ENCODE peak calls at places on chromosomes 5 and 9, in seven cellular contexts. O is fibroblast of lung, V is neural progenitor cell, B is HCT116, S is mammary epithelial cell, G is H9, U is GM23248. T is an unnamed sample. For H3K79me2, the result is how much of the 10 kb centered on the place peaks cover.

GRCh38 chr5:59724482-59725392 is 168.8 kb downstream of the PDE4D start:
- DNase-seq in O (peak), B (peak), U (peak), V (peak), S (peak), G (peak), T (no peak)

GRCh38 chr9:91824591-91825339 is 125.3 kb downstream of the ROR2 start:
- DNase-seq in B (no peak), O (no peak), S (no peak), G (no peak), U (peak), V (no peak), T (no peak)

GRCh38 chr5:95543017-95543705 is 11.6 kb downstream of the SKIC3 start:
- DNase-seq in S (peak), O (no peak), V (no peak), U (no peak), G (no peak), B (no peak), T (no peak)

GRCh38 chr9:114484854-114485443 is 20.3 kb downstream of the WHRN start:
- DNase-seq in S (peak), O (peak), U (peak), B (peak), V (no peak), G (no peak), T (peak)

GRCh38 chr5:69528015-69528414 is 32.0 kb upstream of the GTF2H2C start:
- DNase-seq in V (no peak), B (peak), U (no peak), O (no peak), S (peak), G (no peak), T (no peak)

GRCh38 chr5:172336264-172336663 is 52.7 kb upstream of the UBTD2 start:
- DNase-seq in O (no peak), S (no peak), V (no peak), G (no peak), U (no peak), B (no peak), T (no peak)

GRCh38 chr5:148374693-148375360 is 8.9 kb upstream of the FBXO38 start:
- DNase-seq in O (peak), S (peak), G (peak), V (peak), U (peak), B (peak), T (peak)

GRCh38 chr5:139893873-139894272 is 98.3 kb downstream of the PSD2 start:
- DNase-seq in U (no peak), G (no peak), V (no peak), B (no peak), O (no peak), S (no peak), T (no peak)

GRCh38 chr5:178651046-178651810 is 24.4 kb upstream of the CLK4 start:
- DNase-seq in U (peak), S (peak), V (no peak), B (no peak), O (peak), G (no peak), T (no peak)

GRCh38 chr9:137757613-137758029 is 120.0 kb upstream of the CACNA1B start:
- DNase-seq in U (peak), O (peak), G (no peak), S (peak), B (peak), V (no peak), T (no peak)

GRCh38 chr5:89279458-89280036 is 396.6 kb upstream of the MEF2C start:
- DNase-seq in G (no peak), S (no peak), U (no peak), O (peak), B (no peak), V (no peak), T (no peak)

GRCh38 chr9:89999176-89999533 is 394.3 kb downstream of the GADD45G start:
- DNase-seq in G (no peak), S (peak), B (no peak), V (no peak), O (no peak), U (no peak), T (no peak)

GRCh38 chr9:123003467-123003866 is 30.0 kb upstream of the GPR21 start:
- DNase-seq in S (no peak), U (peak), B (no peak), O (peak), V (no peak), G (no peak), T (no peak)

GRCh38 chr5:149386166-149386565 is 7.1 kb upstream of the IL17B start:
- DNase-seq in U (no peak), G (no peak), V (no peak), O (no peak), S (no peak), B (no peak), T (no peak)

GRCh38 chr5:95759634-95760033 is 28.5 kb downstream of the RHOBTB3 start:
- DNase-seq in G (no peak), V (no peak), S (no peak), B (no peak), U (peak), O (peak), T (no peak)

GRCh38 chr5:98308231-98308630 is 465.2 kb upstream of the RGMB start:
- DNase-seq in G (no peak), O (no peak), U (no peak), S (no peak), B (no peak), V (no peak), T (no peak)

GRCh38 chr9:128081052-128081451 is 13.0 kb downstream of the SLC25A25 start:
- DNase-seq in B (no peak), S (no peak), V (peak), G (no peak), U (peak), O (peak), T (no peak)

GRCh38 chr5:111563041-111563822 is 50.9 kb upstream of the STARD4 start:
- DNase-seq in B (no peak), V (no peak), O (peak), U (peak), S (no peak), G (no peak), T (no peak)

GRCh38 chr9:89042984-89043383 is 51.7 kb downstream of the S1PR3 start:
- DNase-seq in V (no peak), G (no peak), S (no peak), U (no peak), O (no peak), B (no peak), T (no peak)

GRCh38 chr5:6615416-6615815 is 17.4 kb downstream of the NSUN2 start:
- DNase-seq in G (no peak), O (no peak), S (no peak), B (no peak), U (no peak), V (no peak), T (no peak)

GRCh38 chr9:87088192-87088591 is 140.9 kb upstream of the GAS1 start:
- DNase-seq in B (no peak), U (no peak), V (no peak), G (no peak), S (no peak), O (no peak), T (no peak)

GRCh38 chr5:76954383-76954763 is 1.5 kb downstream of the CRHBP start:
- DNase-seq in G (no peak), B (no peak), V (peak), O (no peak), S (no peak), U (no peak), T (no peak)

GRCh38 chr9:126788046-126788445 is 16.8 kb upstream of the ZBTB43 start:
- DNase-seq in S (no peak), V (no peak), O (no peak), B (no peak), G (no peak), U (no peak), T (no peak)

GRCh38 chr9:127183814-127184582 is 61.6 kb upstream of the ANGPTL2 start:
- DNase-seq in O (no peak), U (peak), G (no peak), S (no peak), B (no peak), V (no peak), T (no peak)

GRCh38 chr5:15573594-15573993 is 73.6 kb downstream of the FBXL7 start:
- DNase-seq in S (no peak), O (peak), G (no peak), U (no peak), B (no peak), V (no peak), T (no peak)

GRCh38 chr5:99747342-99747741 is 787.8 kb upstream of the FAM174A start:
- DNase-seq in O (no peak), V (no peak), G (no peak), U (no peak), B (no peak), S (no peak), T (no peak)
- H3K79me2 ChIP-seq in O (under half), V (under half), G (under half), U (under half), B (under half), S (under half), T (under half)

GRCh38 chr5:167643616-167644015 is 647.8 kb upstream of the WWC1 start:
- DNase-seq in O (peak), S (no peak), V (no peak), U (peak), B (no peak), G (no peak), T (no peak)
- H3K4me2 ChIP-seq in O (peak), S (peak), V (no peak), U (peak), B (no peak), G (no peak), T (peak)

GRCh38 chr9:125125523-125125922 is 17.8 kb downstream of the SCAI start:
- DNase-seq in G (no peak), S (no peak), B (no peak), V (no peak), O (peak), U (peak), T (no peak)

GRCh38 chr9:125131778-125132177 is 11.6 kb downstream of the SCAI start:
- DNase-seq in V (no peak), G (no peak), S (no peak), U (no peak), B (no peak), O (no peak), T (no peak)

GRCh38 chr9:125121156-125121555 is 22.2 kb downstream of the SCAI start:
- DNase-seq in O (peak), V (no peak), B (no peak), U (no peak), S (peak), G (no peak), T (no peak)

GRCh38 chr9:125126019-125126746 is 17.1 kb downstream of the SCAI start:
- DNase-seq in U (peak), O (peak), S (peak), B (no peak), V (no peak), G (no peak), T (peak)
- H3K79me2 ChIP-seq in U (under half), O (under half), S (under half), B (under half), V (half or more), G (under half), T (under half)

DNA sequence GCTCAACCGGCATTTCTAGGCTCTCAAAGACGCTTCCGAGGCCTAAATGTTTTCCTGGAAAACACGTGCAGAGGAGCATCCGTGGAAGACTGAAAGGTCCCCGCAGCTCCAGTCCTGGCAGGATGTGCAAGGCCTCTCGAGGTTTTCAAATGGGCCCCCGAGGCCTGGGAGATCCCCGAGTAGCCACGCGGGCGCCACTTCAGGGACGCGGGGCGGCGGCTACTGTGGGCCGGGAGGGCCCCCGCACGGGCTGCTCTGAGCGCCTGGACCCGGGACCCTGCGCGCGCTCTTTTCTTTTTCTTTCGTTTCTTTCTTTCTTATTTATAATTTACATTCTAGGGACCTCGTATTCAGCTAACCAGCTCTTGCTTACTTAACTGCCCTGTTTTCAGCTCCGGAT is 4.3 kb upstream of the IRX2 start:
- DNase-seq in G (no peak), B (no peak), O (no peak), S (peak), U (peak), V (peak), T (no peak)
- H3K4me2 ChIP-seq in G (peak), B (no peak), O (peak), S (peak), U (peak), V (peak), T (peak)

GRCh38 chr5:39424751-39425524 is at the start of gene DAB2:
- DNase-seq in B (peak), U (peak), G (peak), V (peak), S (peak), O (peak), T (peak)

GRCh38 chr5:39423331-39423751 is 1.4 kb downstream of the DAB2 start:
- DNase-seq in B (no peak), S (peak), O (peak), G (peak), V (peak), U (peak), T (no peak)

GRCh38 chr5:39420482-39421145 is 4.2 kb downstream of the DAB2 start:
- DNase-seq in G (no peak), V (peak), S (no peak), U (peak), B (no peak), O (peak), T (no peak)

GRCh38 chr5:39422036-39422606 is 2.7 kb downstream of the DAB2 start:
- DNase-seq in O (peak), U (no peak), S (peak), G (no peak), B (no peak), V (no peak), T (no peak)

GRCh38 chr5:39422886-39423285 is 1.9 kb downstream of the DAB2 start:
- DNase-seq in B (no peak), G (no peak), O (no peak), V (no peak), U (no peak), S (no peak), T (no peak)
- H3K79me2 ChIP-seq in B (under half), G (under half), O (half or more), V (under half), U (half or more), S (half or more), T (under half)

DNA sequence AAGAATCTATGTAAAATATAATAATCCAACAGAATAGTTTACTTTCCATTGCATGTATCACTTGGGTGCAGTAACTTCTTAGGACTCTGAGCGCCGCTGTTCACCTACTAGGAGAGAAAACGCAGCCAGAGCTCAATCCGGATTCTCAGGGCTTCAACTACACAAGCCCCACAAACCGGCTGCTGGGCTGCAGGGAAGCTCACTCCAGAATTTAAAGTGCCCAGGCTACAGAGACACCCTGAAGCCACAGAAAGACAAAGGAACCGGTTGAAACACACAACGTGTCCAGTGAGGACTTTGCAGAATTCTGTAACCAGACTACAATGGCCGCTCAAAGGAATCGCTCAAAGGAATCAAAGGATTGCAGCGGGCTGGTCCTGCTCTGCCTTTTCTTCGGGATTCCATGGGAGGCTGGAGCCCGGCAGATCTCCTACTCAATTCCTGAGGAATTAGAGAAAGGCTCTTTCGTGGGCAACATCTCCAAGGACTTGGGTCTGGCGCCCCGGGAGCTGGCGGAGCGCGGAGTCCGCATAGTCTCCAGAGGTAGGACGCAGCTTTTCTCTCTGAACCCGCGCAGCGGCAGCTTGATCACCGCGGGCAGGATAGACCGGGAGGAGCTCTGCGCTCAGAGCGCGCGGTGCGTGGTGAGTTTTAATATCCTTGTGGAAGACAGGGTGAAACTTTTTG is at the start of gene PCDHGA10:
- DNase-seq in U (peak), B (peak), G (peak), V (peak), O (peak), S (peak), T (no peak)
- H3K4me2 ChIP-seq in U (peak), B (peak), G (peak), V (no peak), O (peak), S (no peak), T (peak)

GRCh38 chr9:99549441-99549840 is 272.2 kb upstream of the NR4A3 start:
- DNase-seq in B (no peak), G (no peak), O (no peak), U (no peak), S (no peak), V (no peak), T (no peak)
- H3K79me2 ChIP-seq in B (under half), G (under half), O (under half), U (under half), S (under half), V (under half), T (under half)

DNA sequence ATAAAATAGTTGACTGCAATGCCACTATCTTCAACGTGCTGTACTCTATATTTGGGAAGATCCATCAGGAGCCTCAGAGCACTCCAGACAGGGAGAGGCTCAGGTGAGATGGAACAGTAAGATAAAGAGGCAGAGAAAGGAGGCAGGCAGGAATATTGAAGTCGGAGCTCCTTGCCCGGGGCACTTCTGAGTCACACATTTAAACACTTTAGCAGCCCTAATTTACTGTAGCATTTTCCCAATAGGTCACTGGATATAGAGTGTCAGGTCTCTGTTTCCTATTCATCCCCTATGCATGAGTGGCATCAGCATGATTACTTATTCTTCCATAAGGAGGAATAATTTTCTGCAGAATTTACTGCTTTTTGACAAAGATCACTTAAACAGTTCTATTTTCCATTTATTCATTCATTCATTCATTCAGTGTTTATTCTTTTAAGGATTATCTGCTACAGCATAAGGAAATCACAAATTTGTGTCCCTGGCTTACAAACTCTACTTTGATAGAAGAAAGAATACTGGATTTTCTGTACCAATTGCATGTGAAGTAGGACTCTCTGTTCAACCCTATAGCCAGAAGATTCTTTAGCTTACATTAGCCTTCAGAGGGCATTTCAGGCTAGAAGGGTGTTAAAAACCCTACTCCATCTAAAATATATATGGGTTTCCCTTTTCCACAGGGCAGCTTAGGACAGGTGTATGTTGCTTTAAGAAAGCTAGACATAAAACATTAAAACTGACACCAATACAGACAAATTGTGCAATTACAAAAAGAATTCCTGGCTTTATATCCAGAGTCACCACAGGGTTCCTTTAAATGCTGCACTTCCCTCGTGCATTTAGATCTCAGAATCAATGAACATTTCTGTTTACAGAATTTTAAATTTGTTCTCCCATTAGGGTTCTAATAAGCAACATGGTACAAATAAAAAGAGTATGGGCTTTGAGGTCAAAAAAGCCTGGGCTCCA is 170.5 kb downstream of the MAPKAP1 start:
- DNase-seq in U (peak), G (no peak), S (peak), B (no peak), V (no peak), O (no peak), T (no peak)
- H3K4me2 ChIP-seq in U (peak), G (no peak), S (no peak), B (peak), V (no peak), O (no peak), T (peak)

T was measured in keratinocyte.